ENCODE peak calls at places on chromosomes 3 and 15, in nine cellular contexts. One of them, this sample, is unnamed.

GRCh38 chr15:26887926-26888666 is 21.2 kb downstream of the GABRA5 start:
- DNase-seq in A172: no peak
- DNase-seq in stimulated activated CD8-positive, alpha-beta memory T cell treated with anti-CD3 and anti-CD28 coated beads, Interleukin-15, amount 100 ng/mL, for 4 hours: no peak
- DNase-seq in AG20443: no peak
- DNase-seq in KG1: no peak
- DNase-seq in CD8-positive, alpha-beta memory T cell: no peak
- DNase-seq in testis: no peak
- DNase-seq in mesendoderm: no peak
- DNase-seq in mucosa of descending colon: no peak
- DNase-seq in this sample: no peak

GRCh38 chr3:9149566-9149965 is 99.9 kb downstream of the SRGAP3 start:
- DNase-seq in A172: no peak
- DNase-seq in stimulated activated CD8-positive, alpha-beta memory T cell treated with anti-CD3 and anti-CD28 coated beads, Interleukin-15, amount 100 ng/mL, for 4 hours: no peak
- DNase-seq in AG20443: no peak
- DNase-seq in KG1: no peak
- DNase-seq in CD8-positive, alpha-beta memory T cell: no peak
- DNase-seq in testis: no peak
- DNase-seq in mesendoderm: no peak
- DNase-seq in mucosa of descending colon: no peak
- DNase-seq in this sample: no peak

GRCh38 chr3:46496745-46497555 is 826 bp upstream of the RTP3 start:
- DNase-seq in A172: no peak
- DNase-seq in stimulated activated CD8-positive, alpha-beta memory T cell treated with anti-CD3 and anti-CD28 coated beads, Interleukin-15, amount 100 ng/mL, for 4 hours: peak
- DNase-seq in AG20443: no peak
- DNase-seq in KG1: no peak
- DNase-seq in CD8-positive, alpha-beta memory T cell: peak
- DNase-seq in testis: no peak
- DNase-seq in mesendoderm: peak
- DNase-seq in mucosa of descending colon: peak
- DNase-seq in this sample: no peak

GRCh38 chr3:101836907-101837598 is 12.3 kb upstream of the NFKBIZ start:
- DNase-seq in A172: peak
- DNase-seq in stimulated activated CD8-positive, alpha-beta memory T cell treated with anti-CD3 and anti-CD28 coated beads, Interleukin-15, amount 100 ng/mL, for 4 hours: no peak
- DNase-seq in AG20443: peak
- DNase-seq in KG1: no peak
- DNase-seq in CD8-positive, alpha-beta memory T cell: no peak
- DNase-seq in testis: no peak
- DNase-seq in mesendoderm: no peak
- DNase-seq in mucosa of descending colon: no peak
- DNase-seq in this sample: no peak

GRCh38 chr3:188164248-188164687 is 10.3 kb downstream of the LPP start:
- DNase-seq in A172: peak
- DNase-seq in stimulated activated CD8-positive, alpha-beta memory T cell treated with anti-CD3 and anti-CD28 coated beads, Interleukin-15, amount 100 ng/mL, for 4 hours: no peak
- DNase-seq in AG20443: no peak
- DNase-seq in KG1: no peak
- DNase-seq in CD8-positive, alpha-beta memory T cell: no peak
- DNase-seq in testis: no peak
- DNase-seq in mesendoderm: no peak
- DNase-seq in mucosa of descending colon: peak
- DNase-seq in this sample: no peak

GRCh38 chr15:64349375-64349774 is 6.6 kb downstream of the CSNK1G1 start:
- DNase-seq in A172: no peak
- DNase-seq in stimulated activated CD8-positive, alpha-beta memory T cell treated with anti-CD3 and anti-CD28 coated beads, Interleukin-15, amount 100 ng/mL, for 4 hours: no peak
- DNase-seq in AG20443: no peak
- DNase-seq in KG1: no peak
- DNase-seq in CD8-positive, alpha-beta memory T cell: no peak
- DNase-seq in testis: no peak
- DNase-seq in mesendoderm: no peak
- DNase-seq in mucosa of descending colon: no peak
- DNase-seq in this sample: no peak

GRCh38 chr3:146895026-146895749 is 290.0 kb upstream of the PLSCR5 start:
- DNase-seq in A172: no peak
- DNase-seq in stimulated activated CD8-positive, alpha-beta memory T cell treated with anti-CD3 and anti-CD28 coated beads, Interleukin-15, amount 100 ng/mL, for 4 hours: no peak
- DNase-seq in AG20443: peak
- DNase-seq in KG1: no peak
- DNase-seq in CD8-positive, alpha-beta memory T cell: no peak
- DNase-seq in testis: no peak
- DNase-seq in mesendoderm: peak
- DNase-seq in mucosa of descending colon: no peak
- DNase-seq in this sample: peak

GRCh38 chr15:86066174-86066829 is 13.4 kb upstream of the AGBL1 start:
- DNase-seq in A172: no peak
- DNase-seq in stimulated activated CD8-positive, alpha-beta memory T cell treated with anti-CD3 and anti-CD28 coated beads, Interleukin-15, amount 100 ng/mL, for 4 hours: no peak
- DNase-seq in AG20443: no peak
- DNase-seq in KG1: no peak
- DNase-seq in CD8-positive, alpha-beta memory T cell: no peak
- DNase-seq in testis: no peak
- DNase-seq in mesendoderm: no peak
- DNase-seq in mucosa of descending colon: no peak
- DNase-seq in this sample: no peak

GRCh38 chr3:133591271-133591742 is 17.8 kb downstream of the CDV3 start:
- DNase-seq in A172: peak
- DNase-seq in stimulated activated CD8-positive, alpha-beta memory T cell treated with anti-CD3 and anti-CD28 coated beads, Interleukin-15, amount 100 ng/mL, for 4 hours: no peak
- DNase-seq in AG20443: peak
- DNase-seq in KG1: no peak
- DNase-seq in CD8-positive, alpha-beta memory T cell: no peak
- DNase-seq in testis: no peak
- DNase-seq in mesendoderm: peak
- DNase-seq in mucosa of descending colon: no peak
- DNase-seq in this sample: peak

GRCh38 chr3:20974389-20974788 is 776.6 kb downstream of the ZNF385D start:
- DNase-seq in A172: no peak
- DNase-seq in stimulated activated CD8-positive, alpha-beta memory T cell treated with anti-CD3 and anti-CD28 coated beads, Interleukin-15, amount 100 ng/mL, for 4 hours: no peak
- DNase-seq in AG20443: peak
- DNase-seq in KG1: no peak
- DNase-seq in CD8-positive, alpha-beta memory T cell: no peak
- DNase-seq in testis: no peak
- DNase-seq in mesendoderm: peak
- DNase-seq in mucosa of descending colon: no peak
- DNase-seq in this sample: no peak

GRCh38 chr3:18440053-18440768 is 15.1 kb upstream of the SATB1 start:
- DNase-seq in A172: no peak
- DNase-seq in stimulated activated CD8-positive, alpha-beta memory T cell treated with anti-CD3 and anti-CD28 coated beads, Interleukin-15, amount 100 ng/mL, for 4 hours: no peak
- DNase-seq in AG20443: no peak
- DNase-seq in KG1: no peak
- DNase-seq in CD8-positive, alpha-beta memory T cell: no peak
- DNase-seq in testis: no peak
- DNase-seq in mesendoderm: no peak
- DNase-seq in mucosa of descending colon: no peak
- DNase-seq in this sample: no peak

GRCh38 chr3:107683447-107683846 is 160.7 kb downstream of the BBX start:
- DNase-seq in A172: no peak
- DNase-seq in stimulated activated CD8-positive, alpha-beta memory T cell treated with anti-CD3 and anti-CD28 coated beads, Interleukin-15, amount 100 ng/mL, for 4 hours: no peak
- DNase-seq in AG20443: no peak
- DNase-seq in KG1: no peak
- DNase-seq in CD8-positive, alpha-beta memory T cell: no peak
- DNase-seq in testis: no peak
- DNase-seq in mesendoderm: no peak
- DNase-seq in mucosa of descending colon: no peak
- DNase-seq in this sample: no peak

GRCh38 chr15:82778755-82779154 is 27.1 kb downstream of the FSD2 start:
- DNase-seq in A172: no peak
- DNase-seq in stimulated activated CD8-positive, alpha-beta memory T cell treated with anti-CD3 and anti-CD28 coated beads, Interleukin-15, amount 100 ng/mL, for 4 hours: no peak
- DNase-seq in AG20443: no peak
- DNase-seq in KG1: no peak
- DNase-seq in CD8-positive, alpha-beta memory T cell: no peak
- DNase-seq in testis: no peak
- DNase-seq in mesendoderm: no peak
- DNase-seq in mucosa of descending colon: no peak
- DNase-seq in this sample: no peak

GRCh38 chr3:52237659-52238172 is 1.2 kb downstream of the TWF2 start:
- DNase-seq in A172: peak
- DNase-seq in stimulated activated CD8-positive, alpha-beta memory T cell treated with anti-CD3 and anti-CD28 coated beads, Interleukin-15, amount 100 ng/mL, for 4 hours: no peak
- DNase-seq in AG20443: peak
- DNase-seq in KG1: no peak
- DNase-seq in CD8-positive, alpha-beta memory T cell: peak
- DNase-seq in testis: peak
- DNase-seq in mesendoderm: peak
- DNase-seq in mucosa of descending colon: peak
- DNase-seq in this sample: peak

GRCh38 chr15:42450434-42450790 is 40.5 kb downstream of the ZNF106 start:
- DNase-seq in A172: no peak
- DNase-seq in stimulated activated CD8-positive, alpha-beta memory T cell treated with anti-CD3 and anti-CD28 coated beads, Interleukin-15, amount 100 ng/mL, for 4 hours: no peak
- DNase-seq in AG20443: no peak
- DNase-seq in KG1: no peak
- DNase-seq in CD8-positive, alpha-beta memory T cell: no peak
- DNase-seq in testis: no peak
- DNase-seq in mesendoderm: no peak
- DNase-seq in mucosa of descending colon: no peak
- DNase-seq in this sample: no peak

GRCh38 chr3:129604942-129605592 is 1.4 kb downstream of the PLXND1 start:
- DNase-seq in A172: no peak
- DNase-seq in stimulated activated CD8-positive, alpha-beta memory T cell treated with anti-CD3 and anti-CD28 coated beads, Interleukin-15, amount 100 ng/mL, for 4 hours: no peak
- DNase-seq in AG20443: peak
- DNase-seq in KG1: no peak
- DNase-seq in CD8-positive, alpha-beta memory T cell: no peak
- DNase-seq in testis: no peak
- DNase-seq in mesendoderm: no peak
- DNase-seq in mucosa of descending colon: no peak
- DNase-seq in this sample: no peak

GRCh38 chr3:48563382-48563918 is at the start of gene UCN2:
- DNase-seq in A172: peak
- DNase-seq in stimulated activated CD8-positive, alpha-beta memory T cell treated with anti-CD3 and anti-CD28 coated beads, Interleukin-15, amount 100 ng/mL, for 4 hours: no peak
- DNase-seq in AG20443: peak
- DNase-seq in KG1: no peak
- DNase-seq in CD8-positive, alpha-beta memory T cell: no peak
- DNase-seq in testis: no peak
- DNase-seq in mesendoderm: no peak
- DNase-seq in mucosa of descending colon: no peak
- DNase-seq in this sample: no peak

GRCh38 chr15:41969851-41970431 is 2.4 kb downstream of the EHD4 start:
- DNase-seq in A172: no peak
- DNase-seq in stimulated activated CD8-positive, alpha-beta memory T cell treated with anti-CD3 and anti-CD28 coated beads, Interleukin-15, amount 100 ng/mL, for 4 hours: no peak
- DNase-seq in AG20443: no peak
- DNase-seq in KG1: no peak
- DNase-seq in CD8-positive, alpha-beta memory T cell: peak
- DNase-seq in testis: no peak
- DNase-seq in mesendoderm: peak
- DNase-seq in mucosa of descending colon: no peak
- DNase-seq in this sample: no peak

GRCh38 chr3:12588674-12589054 is 31.8 kb downstream of the MKRN2 start:
- DNase-seq in A172: no peak
- DNase-seq in stimulated activated CD8-positive, alpha-beta memory T cell treated with anti-CD3 and anti-CD28 coated beads, Interleukin-15, amount 100 ng/mL, for 4 hours: no peak
- DNase-seq in AG20443: no peak
- DNase-seq in KG1: no peak
- DNase-seq in CD8-positive, alpha-beta memory T cell: no peak
- DNase-seq in testis: no peak
- DNase-seq in mesendoderm: no peak
- DNase-seq in mucosa of descending colon: no peak
- DNase-seq in this sample: no peak

GRCh38 chr15:76904461-76905012 is 603 bp downstream of the SCAPER start:
- DNase-seq in A172: peak
- DNase-seq in stimulated activated CD8-positive, alpha-beta memory T cell treated with anti-CD3 and anti-CD28 coated beads, Interleukin-15, amount 100 ng/mL, for 4 hours: no peak
- DNase-seq in AG20443: peak
- DNase-seq in KG1: no peak
- DNase-seq in CD8-positive, alpha-beta memory T cell: no peak
- DNase-seq in testis: peak
- DNase-seq in mesendoderm: peak
- DNase-seq in mucosa of descending colon: peak
- DNase-seq in this sample: peak

GRCh38 chr15:45863881-45864580 is 229.2 kb downstream of the SQOR start:
- DNase-seq in A172: no peak
- DNase-seq in stimulated activated CD8-positive, alpha-beta memory T cell treated with anti-CD3 and anti-CD28 coated beads, Interleukin-15, amount 100 ng/mL, for 4 hours: no peak
- DNase-seq in AG20443: no peak
- DNase-seq in KG1: no peak
- DNase-seq in CD8-positive, alpha-beta memory T cell: no peak
- DNase-seq in testis: no peak
- DNase-seq in mesendoderm: peak
- DNase-seq in mucosa of descending colon: no peak
- DNase-seq in this sample: no peak

GRCh38 chr3:133574260-133574881 is 885 bp downstream of the CDV3 start:
- DNase-seq in A172: peak
- DNase-seq in stimulated activated CD8-positive, alpha-beta memory T cell treated with anti-CD3 and anti-CD28 coated beads, Interleukin-15, amount 100 ng/mL, for 4 hours: peak
- DNase-seq in AG20443: peak
- DNase-seq in KG1: no peak
- DNase-seq in CD8-positive, alpha-beta memory T cell: peak
- DNase-seq in testis: peak
- DNase-seq in mesendoderm: peak
- DNase-seq in mucosa of descending colon: peak
- DNase-seq in this sample: peak

GRCh38 chr15:43206054-43206453 is 14.8 kb downstream of the EPB42 start:
- DNase-seq in A172: no peak
- DNase-seq in stimulated activated CD8-positive, alpha-beta memory T cell treated with anti-CD3 and anti-CD28 coated beads, Interleukin-15, amount 100 ng/mL, for 4 hours: no peak
- DNase-seq in AG20443: no peak
- DNase-seq in KG1: no peak
- DNase-seq in CD8-positive, alpha-beta memory T cell: no peak
- DNase-seq in testis: no peak
- DNase-seq in mesendoderm: no peak
- DNase-seq in mucosa of descending colon: no peak
- DNase-seq in this sample: no peak

GRCh38 chr15:67097893-67098740 is 32.7 kb downstream of the SMAD3 start:
- DNase-seq in A172: peak
- DNase-seq in stimulated activated CD8-positive, alpha-beta memory T cell treated with anti-CD3 and anti-CD28 coated beads, Interleukin-15, amount 100 ng/mL, for 4 hours: no peak
- DNase-seq in AG20443: peak
- DNase-seq in KG1: peak
- DNase-seq in CD8-positive, alpha-beta memory T cell: peak
- DNase-seq in testis: peak
- DNase-seq in mesendoderm: no peak
- DNase-seq in mucosa of descending colon: no peak
- DNase-seq in this sample: no peak

GRCh38 chr3:97673357-97673997 is 91.1 kb upstream of the ARL6 start:
- DNase-seq in A172: no peak
- DNase-seq in stimulated activated CD8-positive, alpha-beta memory T cell treated with anti-CD3 and anti-CD28 coated beads, Interleukin-15, amount 100 ng/mL, for 4 hours: no peak
- DNase-seq in AG20443: no peak
- DNase-seq in KG1: no peak
- DNase-seq in CD8-positive, alpha-beta memory T cell: no peak
- DNase-seq in testis: no peak
- DNase-seq in mesendoderm: no peak
- DNase-seq in mucosa of descending colon: no peak
- DNase-seq in this sample: no peak

GRCh38 chr3:3127432-3128010 is 781 bp downstream of the TRNT1 start:
- DNase-seq in A172: no peak
- DNase-seq in stimulated activated CD8-positive, alpha-beta memory T cell treated with anti-CD3 and anti-CD28 coated beads, Interleukin-15, amount 100 ng/mL, for 4 hours: peak
- DNase-seq in AG20443: peak
- DNase-seq in KG1: no peak
- DNase-seq in CD8-positive, alpha-beta memory T cell: peak
- DNase-seq in testis: no peak
- DNase-seq in mesendoderm: peak
- DNase-seq in mucosa of descending colon: no peak
- DNase-seq in this sample: peak

GRCh38 chr3:72510247-72510646 is 338.0 kb downstream of the SHQ1 start:
- DNase-seq in A172: no peak
- DNase-seq in stimulated activated CD8-positive, alpha-beta memory T cell treated with anti-CD3 and anti-CD28 coated beads, Interleukin-15, amount 100 ng/mL, for 4 hours: no peak
- DNase-seq in AG20443: no peak
- DNase-seq in KG1: no peak
- DNase-seq in CD8-positive, alpha-beta memory T cell: no peak
- DNase-seq in testis: no peak
- DNase-seq in mesendoderm: no peak
- DNase-seq in mucosa of descending colon: no peak
- DNase-seq in this sample: no peak

GRCh38 chr15:101813803-101814534 is 2.0 kb downstream of the OR4F15 start:
- DNase-seq in A172: no peak
- DNase-seq in stimulated activated CD8-positive, alpha-beta memory T cell treated with anti-CD3 and anti-CD28 coated beads, Interleukin-15, amount 100 ng/mL, for 4 hours: no peak
- DNase-seq in AG20443: peak
- DNase-seq in KG1: no peak
- DNase-seq in CD8-positive, alpha-beta memory T cell: no peak
- DNase-seq in testis: no peak
- DNase-seq in mesendoderm: no peak
- DNase-seq in mucosa of descending colon: no peak
- DNase-seq in this sample: no peak

GRCh38 chr15:27589260-27589659 is 509.9 kb downstream of the OCA2 start:
- DNase-seq in A172: no peak
- DNase-seq in stimulated activated CD8-positive, alpha-beta memory T cell treated with anti-CD3 and anti-CD28 coated beads, Interleukin-15, amount 100 ng/mL, for 4 hours: no peak
- DNase-seq in AG20443: no peak
- DNase-seq in KG1: no peak
- DNase-seq in CD8-positive, alpha-beta memory T cell: no peak
- DNase-seq in testis: no peak
- DNase-seq in mesendoderm: no peak
- DNase-seq in mucosa of descending colon: no peak
- DNase-seq in this sample: no peak

GRCh38 chr3:195209836-195210551 is 61.0 kb downstream of the XXYLT1 start:
- DNase-seq in A172: no peak
- DNase-seq in stimulated activated CD8-positive, alpha-beta memory T cell treated with anti-CD3 and anti-CD28 coated beads, Interleukin-15, amount 100 ng/mL, for 4 hours: no peak
- DNase-seq in AG20443: peak
- DNase-seq in KG1: no peak
- DNase-seq in CD8-positive, alpha-beta memory T cell: no peak
- DNase-seq in testis: peak
- DNase-seq in mesendoderm: no peak
- DNase-seq in mucosa of descending colon: no peak
- DNase-seq in this sample: no peak

GRCh38 chr3:133463441-133463860 is 63.6 kb downstream of the BFSP2 start:
- DNase-seq in A172: no peak
- DNase-seq in stimulated activated CD8-positive, alpha-beta memory T cell treated with anti-CD3 and anti-CD28 coated beads, Interleukin-15, amount 100 ng/mL, for 4 hours: no peak
- DNase-seq in AG20443: no peak
- DNase-seq in KG1: no peak
- DNase-seq in CD8-positive, alpha-beta memory T cell: no peak
- DNase-seq in testis: no peak
- DNase-seq in mesendoderm: no peak
- DNase-seq in mucosa of descending colon: no peak
- DNase-seq in this sample: no peak

This sample was measured in RKO.